ENCODE peak calls at places on chromosome 10, in ten cellular contexts. N, Q, J, E, V, H, B, G, M and O are unnamed samples.

GRCh38 chr10:101935431-101935830 is 91.8 kb upstream of the KCNIP2 start:
- DNase-seq in H (no peak), G (no peak), Q (no peak), J (no peak), E (no peak), B (no peak), N (no peak), V (no peak), M (no peak), O (no peak)

GRCh38 chr10:10959666-10960065 is 58.0 kb upstream of the CELF2 start:
- DNase-seq in J (no peak), M (no peak), B (no peak), V (no peak), E (no peak), Q (no peak), G (no peak), H (no peak), N (no peak), O (no peak)

GRCh38 chr10:21751341-21752310 is 217.6 kb downstream of the MLLT10 start:
- DNase-seq in J (no peak), B (no peak), N (no peak), H (no peak), M (no peak), V (no peak), E (no peak), G (no peak), Q (no peak), O (peak)

GRCh38 chr10:47264797-47265281 is 35.2 kb upstream of the GDF10 start:
- DNase-seq in J (no peak), V (peak), G (no peak), N (no peak), M (peak), B (no peak), E (no peak), H (no peak), Q (no peak), O (no peak)

GRCh38 chr10:51445587-51445986 is 253.8 kb downstream of the CSTF2T start:
- DNase-seq in E (no peak), J (no peak), Q (no peak), N (no peak), H (no peak), M (no peak), G (no peak), B (no peak), V (no peak), O (no peak)

GRCh38 chr10:68231106-68231901 is 609 bp downstream of the ATOH7 start:
- DNase-seq in M (peak), J (no peak), Q (peak), G (peak), E (peak), H (peak), V (peak), N (peak), B (no peak), O (peak)

GRCh38 chr10:50527438-50528043 is 96.2 kb downstream of the SGMS1 start:
- DNase-seq in H (no peak), N (no peak), V (no peak), G (no peak), Q (no peak), B (no peak), E (no peak), J (no peak), M (no peak), O (no peak)

GRCh38 chr10:125823663-125824251 is 411 bp downstream of the BCCIP start:
- DNase-seq in H (no peak), G (no peak), B (no peak), Q (no peak), J (no peak), M (peak), N (no peak), E (no peak), V (peak), O (no peak)

GRCh38 chr10:72932259-72933015 is 22.2 kb downstream of the PLA2G12B start:
- DNase-seq in E (no peak), Q (no peak), V (no peak), J (no peak), M (no peak), G (no peak), H (no peak), N (no peak), B (no peak), O (no peak)

GRCh38 chr10:75276029-75276872 is 40.5 kb upstream of the COMTD1 start:
- DNase-seq in M (peak), N (no peak), G (no peak), J (no peak), H (no peak), E (no peak), B (no peak), V (no peak), Q (no peak), O (peak)

GRCh38 chr10:17024461-17024860 is 105.2 kb downstream of the CUBN start:
- DNase-seq in Q (no peak), G (no peak), M (no peak), J (no peak), N (no peak), B (no peak), E (no peak), H (no peak), V (no peak), O (no peak)

GRCh38 chr10:121998462-121998861 is 9.5 kb downstream of the TACC2 start:
- DNase-seq in J (no peak), B (no peak), M (no peak), G (no peak), H (no peak), Q (no peak), E (no peak), N (no peak), V (no peak), O (no peak)

GRCh38 chr10:68796609-68797008 is 30.7 kb upstream of the STOX1 start:
- DNase-seq in E (no peak), B (no peak), J (no peak), N (no peak), G (no peak), H (no peak), V (no peak), M (peak), Q (no peak), O (no peak)

GRCh38 chr10:91700788-91701444 is 68.0 kb upstream of the PPP1R3C start:
- DNase-seq in H (no peak), V (no peak), E (no peak), G (no peak), Q (peak), J (no peak), M (no peak), N (no peak), B (no peak), O (no peak)

GRCh38 chr10:12841826-12842225 is 159.7 kb downstream of the CCDC3 start:
- DNase-seq in Q (no peak), B (no peak), E (no peak), N (no peak), M (no peak), V (no peak), H (no peak), J (no peak), G (no peak), O (no peak)

GRCh38 chr10:132705173-132705572 is 80.8 kb downstream of the NKX6-2 start:
- DNase-seq in Q (no peak), N (no peak), H (peak), V (no peak), B (no peak), E (no peak), G (peak), J (no peak), M (peak), O (no peak)

GRCh38 chr10:6141296-6142151 is 52.7 kb downstream of the RBM17 start:
- DNase-seq in Q (peak), M (peak), B (no peak), E (peak), G (no peak), N (peak), V (peak), H (no peak), J (no peak), O (no peak)

GRCh38 chr10:3248526-3249255 is 76.1 kb upstream of the PITRM1 start:
- DNase-seq in H (no peak), J (no peak), G (no peak), E (no peak), B (no peak), V (no peak), Q (peak), N (peak), M (no peak), O (peak)

GRCh38 chr10:3959370-3960266 is 174.6 kb upstream of the KLF6 start:
- DNase-seq in H (no peak), V (no peak), J (no peak), Q (no peak), B (no peak), G (no peak), N (no peak), M (no peak), E (no peak), O (no peak)

GRCh38 chr10:119620241-119620753 is 23.5 kb upstream of the TIAL1 start:
- DNase-seq in E (no peak), N (peak), V (no peak), Q (peak), H (peak), B (no peak), J (no peak), G (peak), M (no peak), O (no peak)

GRCh38 chr10:60429084-60429849 is 39.6 kb upstream of the ANK3 start:
- DNase-seq in N (no peak), E (no peak), J (no peak), G (no peak), V (no peak), H (peak), B (no peak), Q (peak), M (no peak), O (no peak)

GRCh38 chr10:124992462-124993344 is 50.8 kb downstream of the ZRANB1 start:
- DNase-seq in N (peak), Q (peak), V (no peak), E (no peak), G (no peak), M (no peak), H (peak), J (peak), B (peak), O (no peak)

GRCh38 chr10:18505719-18506118 is 145.7 kb downstream of the NSUN6 start:
- DNase-seq in E (no peak), Q (peak), G (no peak), B (no peak), H (peak), M (no peak), J (no peak), N (no peak), V (no peak), O (no peak)

GRCh38 chr10:62926407-62926806 is 110.2 kb upstream of the EGR2 start:
- DNase-seq in Q (no peak), B (no peak), H (no peak), M (no peak), N (no peak), J (no peak), E (no peak), G (no peak), V (no peak), O (no peak)

GRCh38 chr10:665579-666091 is 23.8 kb downstream of the DIP2C start:
- DNase-seq in Q (peak), M (no peak), H (no peak), J (no peak), B (no peak), E (no peak), N (no peak), V (no peak), G (no peak), O (no peak)